ENCODE peak calls at places on chromosomes 5 and 9, in seven cellular contexts. T is IMR-90, H is H1, S is mesenchymal stem cell, O is trophoblast cell, F is H9, N is mesendoderm. I is an unnamed sample.
A peak's percentile ranks its signal among the peaks of the same experiment; 100 is the strongest.

GRCh38 chr5:124707516-124707915 is 38.9 kb downstream of the ZNF608 start:
- DNase-seq in S (no peak), H (no peak), T (no peak), F (no peak), O (no peak), N (peak; percentile 50), I (no peak)

GRCh38 chr9:93679536-93680444 is 103.4 kb downstream of the PHF2 start:
- DNase-seq in O (no peak), S (no peak), T (no peak), H (no peak), N (no peak), F (peak; percentile 15), I (no peak)

GRCh38 chr5:159106193-159106568 is 6.5 kb upstream of the EBF1 start:
- DNase-seq in O (no peak), F (no peak), N (no peak), T (no peak), H (no peak), S (no peak), I (no peak)

GRCh38 chr9:130682490-130683121 is 11.0 kb upstream of the EXOSC2 start:
- DNase-seq in S (peak; percentile 78), H (no peak), O (peak; percentile 93), T (peak; percentile 67), F (peak; percentile 79), N (peak; percentile 67), I (no peak)

GRCh38 chr9:125990793-125991220 is 243.6 kb downstream of the PBX3 start:
- DNase-seq in N (no peak), S (no peak), H (no peak), O (no peak), F (no peak), T (no peak), I (no peak)

GRCh38 chr5:72541501-72542235 is 34.5 kb upstream of the ZNF366 start:
- DNase-seq in N (peak; percentile 96), S (no peak), T (no peak), O (no peak), F (peak; percentile 42), H (no peak), I (no peak)

GRCh38 chr9:95773061-95773433 is 102.4 kb upstream of the ERCC6L2 start:
- DNase-seq in F (no peak), H (no peak), S (no peak), T (peak; percentile 61), O (no peak), N (no peak), I (no peak)

GRCh38 chr9:72592501-72593403 is 71.3 kb downstream of the TMC1 start:
- DNase-seq in O (peak; percentile 80), T (peak; percentile 72), S (peak; percentile 72), H (no peak), N (peak; percentile 63), F (peak; percentile 41), I (peak; percentile 50)

GRCh38 chr9:88106492-88106891 is 31.8 kb downstream of the SPATA31C2 start:
- DNase-seq in S (peak; percentile 25), F (peak; percentile 36), H (no peak), O (peak; percentile 55), T (peak; percentile 36), N (peak; percentile 59), I (no peak)

GRCh38 chr9:849431-849830 is 7.9 kb downstream of the DMRT1 start:
- DNase-seq in N (peak; percentile 70), F (no peak), O (no peak), H (no peak), S (no peak), T (no peak), I (no peak)

GRCh38 chr9:84622981-84623380 is 46.5 kb upstream of the NTRK2 start:
- DNase-seq in N (no peak), T (no peak), F (no peak), H (no peak), O (no peak), S (no peak), I (no peak)

GRCh38 chr9:136010615-136011341 is 49.6 kb upstream of the UBAC1 start:
- DNase-seq in N (no peak), S (no peak), H (no peak), O (no peak), T (no peak), F (peak; percentile 60), I (no peak)

GRCh38 chr5:12772276-12772675 is 868.0 kb upstream of the CTNND2 start:
- DNase-seq in S (no peak), H (no peak), O (peak; percentile 76), F (no peak), N (peak; percentile 31), T (no peak), I (no peak)

GRCh38 chr9:127754761-127755557 is 19.9 kb upstream of the TOR2A start:
- DNase-seq in H (peak; percentile 38), O (no peak), F (peak; percentile 82), S (no peak), N (peak; percentile 68), T (no peak), I (peak; percentile 77)

GRCh38 chr5:115418788-115419187 is 122.3 kb upstream of the CCDC112 start:
- DNase-seq in H (no peak), F (no peak), N (no peak), S (no peak), T (no peak), O (no peak), I (no peak)

GRCh38 chr5:5838493-5838892 is 416.0 kb downstream of the ICE1 start:
- DNase-seq in S (no peak), F (no peak), O (no peak), N (peak; percentile 21), T (no peak), H (no peak), I (no peak)

GRCh38 chr9:83413367-83413766 is 124.8 kb downstream of the FRMD3 start:
- DNase-seq in S (no peak), F (no peak), T (no peak), O (no peak), H (no peak), N (no peak), I (no peak)

GRCh38 chr5:53730938-53731337 is 170.5 kb downstream of the NDUFS4 start:
- DNase-seq in F (no peak), T (no peak), N (peak; percentile 30), O (no peak), S (no peak), H (no peak), I (no peak)

GRCh38 chr5:32421075-32421474 is 23.5 kb downstream of the ZFR start:
- DNase-seq in O (no peak), H (no peak), S (no peak), N (no peak), F (no peak), T (no peak), I (no peak)

GRCh38 chr5:145598184-145598583 is 237.0 kb downstream of the PRELID2 start:
- DNase-seq in O (no peak), S (no peak), T (no peak), H (no peak), N (no peak), F (no peak), I (no peak)

GRCh38 chr5:168128154-168128553 is 163.3 kb upstream of the WWC1 start:
- DNase-seq in T (no peak), H (no peak), O (no peak), F (no peak), S (no peak), N (no peak), I (no peak)

GRCh38 chr9:19074836-19075235 is 25.6 kb downstream of the RRAGA start:
- DNase-seq in H (no peak), F (no peak), N (no peak), O (no peak), S (no peak), T (peak; percentile 22), I (no peak)

GRCh38 chr5:42677156-42677842 is 79.3 kb upstream of the CCDC152 start:
- DNase-seq in T (no peak), N (no peak), F (no peak), S (no peak), H (no peak), O (no peak), I (no peak)

GRCh38 chr5:176541338-176542134 is 4.3 kb upstream of the RNF44 start:
- DNase-seq in T (no peak), N (peak; percentile 90), O (no peak), S (peak; percentile 34), F (peak; percentile 91), H (no peak), I (no peak)

GRCh38 chr5:141434006-141434405 is 3.7 kb downstream of the PCDHGA12 start:
- DNase-seq in F (no peak), S (no peak), O (no peak), N (no peak), T (peak; percentile 73), H (no peak), I (no peak)

GRCh38 chr9:14205463-14205862 is 108.5 kb downstream of the NFIB start:
- DNase-seq in S (peak; percentile 6), F (no peak), H (no peak), T (peak; percentile 82), O (peak; percentile 69), N (no peak), I (no peak)

GRCh38 chr9:94111446-94111845 is 27.2 kb downstream of the PTPDC1 start:
- DNase-seq in O (no peak), S (no peak), F (no peak), H (no peak), N (no peak), T (peak; percentile 20), I (no peak)

GRCh38 chr5:154191467-154192261 is 1.1 kb downstream of the GALNT10 start:
- DNase-seq in S (peak; percentile 62), N (no peak), H (no peak), O (no peak), T (peak; percentile 59), F (no peak), I (no peak)
- H3K4me1 ChIP-seq in S (peaks cover 16% of the 10 kb centered on the region), N (peaks cover 19% of the 10 kb centered on the region), H (peaks cover 6% of the 10 kb centered on the region), O (peaks cover 17% of the 10 kb centered on the region), T (peaks cover 15% of the 10 kb centered on the region), F (peaks cover 5% of the 10 kb centered on the region), I (peaks cover 14% of the 10 kb centered on the region)

GRCh38 chr5:157793298-157793791 is 49.8 kb downstream of the LSM11 start:
- DNase-seq in S (no peak), T (no peak), H (no peak), N (no peak), O (no peak), F (no peak), I (no peak)
- H2AK5ac ChIP-seq in S (no peak overlapping the region), T (no peak overlapping the region), H (no peak overlapping the region), N (no peak overlapping the region), O (no peak overlapping the region), F (no peak overlapping the region), I (no peak overlapping the region)

DNA sequence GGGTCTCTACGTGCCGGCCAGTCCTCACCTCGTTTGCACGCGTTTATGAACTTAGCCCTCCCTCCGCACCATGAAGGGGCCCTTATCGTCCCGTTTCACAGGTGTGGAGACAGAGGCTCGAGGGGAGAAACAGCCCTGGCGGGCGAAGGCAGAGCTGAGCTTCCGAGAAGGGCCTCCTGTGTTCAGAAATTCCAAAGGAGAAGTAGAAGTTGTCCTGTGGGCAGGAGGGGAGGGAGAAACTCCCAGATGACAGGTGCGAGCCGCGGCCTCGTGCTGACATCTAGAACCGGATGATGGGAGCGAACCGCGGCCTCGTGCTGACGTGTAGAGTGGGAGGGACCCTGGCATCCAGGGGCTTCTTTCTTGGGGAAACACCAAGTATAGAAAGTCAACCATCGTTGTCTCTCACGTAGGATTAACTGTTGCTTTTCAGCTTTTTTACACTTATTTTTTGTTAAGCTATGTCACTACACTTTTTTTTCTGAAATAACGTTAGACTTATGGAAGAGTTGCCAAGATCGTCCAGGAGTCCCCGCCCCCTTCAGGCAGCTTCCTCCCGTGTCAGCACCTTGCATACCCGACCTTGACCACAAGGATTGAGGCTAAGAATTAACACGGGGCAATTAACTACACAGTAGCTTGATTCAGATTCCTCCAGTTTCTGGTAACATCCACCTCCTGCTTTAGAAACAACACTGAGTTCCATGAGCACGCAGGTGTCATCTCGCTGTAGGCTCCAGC is 42.8 kb upstream of the NKD2 start:
- DNase-seq in H (no peak), F (no peak), T (no peak), O (no peak), N (no peak), S (no peak), I (no peak)
- H3K4me1 ChIP-seq in H (no peaks in the 10 kb centered on the region), F (no peaks in the 10 kb centered on the region), T (peaks cover 18% of the 10 kb centered on the region), O (no peaks in the 10 kb centered on the region), N (no peaks in the 10 kb centered on the region), S (peaks cover 2% of the 10 kb centered on the region), I (no peaks in the 10 kb centered on the region)

GRCh38 chr5:2335727-2336515 is 415.6 kb downstream of the IRX2 start:
- DNase-seq in H (no peak), O (no peak), T (no peak), N (no peak), S (no peak), F (no peak), I (no peak)
- H2AK5ac ChIP-seq in H (no peak overlapping the region), O (no peak overlapping the region), T (no peak overlapping the region), N (no peak overlapping the region), S (no peak overlapping the region), F (no peak overlapping the region), I (no peak overlapping the region)